ENCODE peak calls at places on chromosomes 5 and 9, in five cellular contexts. I, R, S, G and X are unnamed samples.

GRCh38 chr5:158456756-158457155 is 597.8 kb upstream of the CLINT1 start:
- DNase-seq in G (no peak), I (no peak), S (no peak), R (no peak), X (no peak)

GRCh38 chr5:78768781-78769380 is 120.3 kb upstream of the LHFPL2 start:
- DNase-seq in I (no peak), R (no peak), G (no peak), S (no peak), X (no peak)

GRCh38 chr5:53291528-53291927 is 182.0 kb upstream of the MOCS2 start:
- DNase-seq in G (no peak), I (no peak), R (no peak), S (peak; percentile 38), X (no peak)

GRCh38 chr9:18542837-18543405 is 69.0 kb downstream of the ADAMTSL1 start:
- DNase-seq in G (no peak), S (no peak), I (no peak), R (no peak), X (no peak)

GRCh38 chr5:170112876-170113516 is 7.3 kb downstream of the FOXI1 start:
- DNase-seq in R (no peak), G (no peak), I (no peak), S (no peak), X (no peak)

GRCh38 chr9:19498015-19498414 is 89.2 kb downstream of the ACER2 start:
- DNase-seq in R (no peak), I (no peak), G (no peak), S (no peak), X (no peak)

GRCh38 chr9:32423371-32423770 is 38.9 kb downstream of the ACO1 start:
- DNase-seq in G (no peak), S (no peak), R (no peak), I (no peak), X (no peak)

GRCh38 chr9:84966876-84967830 is 297.6 kb downstream of the NTRK2 start:
- DNase-seq in I (no peak), R (no peak), S (no peak), G (no peak), X (no peak)

GRCh38 chr5:78621269-78621871 is 27.2 kb downstream of the LHFPL2 start:
- DNase-seq in S (no peak), I (no peak), G (no peak), R (no peak), X (no peak)

GRCh38 chr5:109701252-109701651 is 11.5 kb downstream of the MAN2A1 start:
- DNase-seq in R (no peak), I (no peak), S (no peak), G (no peak), X (no peak)

GRCh38 chr9:79858509-79858908 is 286.7 kb downstream of the TLE4 start:
- DNase-seq in S (no peak), G (peak; percentile 1), R (no peak), I (no peak), X (no peak)

GRCh38 chr5:142508630-142509425 is 177.1 kb downstream of the FGF1 start:
- DNase-seq in R (no peak), S (no peak), I (no peak), G (peak; percentile 33), X (no peak)

GRCh38 chr9:103126494-103126893 is 131.4 kb downstream of the CYLC2 start:
- DNase-seq in I (no peak), R (no peak), G (no peak), S (no peak), X (no peak)
- H3K9me3 ChIP-seq in I (no peaks in the 10 kb centered on the region), R (peaks cover 15% of the 10 kb centered on the region), G (no peaks in the 10 kb centered on the region), S (peaks cover 14% of the 10 kb centered on the region), X (peaks cover 12% of the 10 kb centered on the region)

DNA sequence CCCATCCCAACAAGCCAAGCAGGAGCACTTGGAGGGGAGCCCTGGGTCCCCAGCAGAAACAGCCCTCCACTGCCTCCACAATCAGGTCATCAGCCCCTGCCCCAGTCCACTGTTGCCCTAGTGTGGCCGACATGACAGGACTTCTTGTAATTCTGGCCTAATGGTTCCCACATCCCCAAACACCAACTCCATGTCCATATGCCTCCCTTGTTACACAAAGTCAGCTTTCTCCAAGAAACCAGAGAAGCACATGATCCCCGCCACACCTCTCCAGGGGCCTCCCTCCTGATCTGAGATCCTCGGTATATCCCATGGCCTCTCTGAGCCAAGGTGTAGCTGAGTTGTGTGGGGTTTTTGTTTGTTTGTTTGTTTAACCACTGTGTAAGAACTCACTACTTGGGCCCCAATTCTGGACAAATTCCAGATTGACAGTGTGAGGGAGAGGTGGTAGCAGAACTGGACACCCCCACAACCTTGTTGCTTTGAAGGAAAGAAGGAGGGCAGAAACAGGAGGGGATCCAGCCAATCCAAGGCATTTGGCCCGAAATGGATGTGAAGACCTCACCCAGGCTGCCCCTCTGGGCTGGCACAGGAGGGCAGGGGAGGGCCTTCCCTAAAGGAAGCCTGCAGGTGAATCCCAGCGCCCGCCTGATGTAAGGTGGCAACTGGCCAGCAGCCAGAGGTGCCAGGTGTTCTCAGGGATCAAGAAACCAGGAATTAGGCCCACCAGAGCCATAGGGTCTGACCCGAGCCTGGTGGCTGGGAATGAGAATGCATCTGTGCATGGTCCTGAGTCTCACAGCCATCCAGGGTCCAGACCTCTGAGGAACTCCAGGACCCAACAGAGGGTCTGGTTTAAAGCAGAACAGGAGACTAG is 13.5 kb downstream of the IRF1 start:
- DNase-seq in S (no peak), R (no peak), G (no peak), I (no peak), X (no peak)
- TF ChIP-seq CTCF in S (no peak), R (no peak), G (peak; percentile 40), I (no peak), X (no peak)

GRCh38 chr5:126969548-126969947 is 60.8 kb downstream of the MARCHF3 start:
- DNase-seq in G (no peak), R (no peak), S (no peak), I (no peak), X (no peak)

GRCh38 chr5:126970517-126971017 is 59.8 kb downstream of the MARCHF3 start:
- DNase-seq in I (no peak), R (no peak), S (no peak), G (no peak), X (no peak)

GRCh38 chr5:126972062-126972895 is 58.1 kb downstream of the MARCHF3 start:
- DNase-seq in S (no peak), G (peak; percentile 64), I (no peak), R (no peak), X (peak; percentile 36)

GRCh38 chr5:126973193-126973592 is 57.2 kb downstream of the MARCHF3 start:
- DNase-seq in G (no peak), R (no peak), I (no peak), S (no peak), X (no peak)

GRCh38 chr5:126971455-126972019 is 58.8 kb downstream of the MARCHF3 start:
- DNase-seq in R (no peak), G (peak; percentile 84), I (no peak), S (no peak), X (no peak)
- H3K27ac ChIP-seq in R (no peak overlapping the region), G (peak overlapping the region; percentile 79), I (no peak overlapping the region), S (peak overlapping the region; percentile 24), X (no peak overlapping the region)

GRCh38 chr5:22329683-22330082 is 523.5 kb downstream of the CDH12 start:
- DNase-seq in G (no peak), S (no peak), R (no peak), I (no peak), X (no peak)
- H3K9me3 ChIP-seq in G (no peaks in the 10 kb centered on the region), S (no peaks in the 10 kb centered on the region), R (peaks cover 8% of the 10 kb centered on the region), I (no peaks in the 10 kb centered on the region), X (no peaks in the 10 kb centered on the region)

GRCh38 chr5:145859897-145860296 is 12.9 kb downstream of the GRXCR2 start:
- DNase-seq in S (no peak), I (no peak), R (no peak), G (no peak), X (no peak)
- TF ChIP-seq CTCF in S (no peak), I (no peak), R (peak; percentile 50), G (peak; percentile 43), X (no peak)

GRCh38 chr5:62506659-62507460 is 71.8 kb upstream of the LRRC70 start:
- DNase-seq in G (no peak), R (no peak), S (no peak), I (no peak), X (no peak)
- H3K27ac ChIP-seq in G (no peak overlapping the region), R (no peak overlapping the region), S (no peak overlapping the region), I (no peak overlapping the region), X (no peak overlapping the region)

GRCh38 chr5:180853121-180853520 is 8.0 kb downstream of the ZFP62 start:
- DNase-seq in G (no peak), R (no peak), I (no peak), S (no peak), X (no peak)
- H3K9me3 ChIP-seq in G (peaks cover 42% of the 10 kb centered on the region), R (peaks cover 25% of the 10 kb centered on the region), I (no peaks in the 10 kb centered on the region), S (no peaks in the 10 kb centered on the region), X (peaks cover 19% of the 10 kb centered on the region)

GRCh38 chr9:105901514-105902109 is 207.3 kb downstream of the TMEM38B start:
- DNase-seq in G (peak; percentile 66), S (no peak), I (peak; percentile 41), R (no peak), X (no peak)
- TF ChIP-seq CTCF in G (peak; percentile 78), S (peak; percentile 7), I (peak; percentile 73), R (peak; percentile 87), X (no peak)

DNA sequence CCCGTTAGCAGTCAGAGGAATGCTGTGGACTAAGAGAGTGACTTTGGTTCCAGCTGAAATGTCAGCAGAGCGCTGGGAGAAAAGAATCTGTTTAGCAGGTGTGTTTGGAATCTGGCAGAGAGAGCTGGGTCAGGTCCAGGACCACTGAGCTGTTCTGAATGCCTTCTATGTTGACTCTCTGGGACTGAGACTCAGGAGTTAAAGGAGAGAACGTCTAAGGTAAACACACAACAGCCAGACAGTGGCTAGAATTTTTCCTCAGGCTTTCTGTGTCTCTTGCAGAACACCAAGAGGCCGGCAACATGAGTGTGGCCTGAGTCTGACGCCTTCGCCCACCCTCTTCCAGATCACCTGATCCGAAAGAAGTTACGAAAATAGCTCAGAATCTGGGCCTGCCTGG is 107.2 kb upstream of the ZNF462 start:
- DNase-seq in R (no peak), S (no peak), G (no peak), I (peak; percentile 81), X (no peak)
- H3K27ac ChIP-seq in R (no peak overlapping the region), S (no peak overlapping the region), G (no peak overlapping the region), I (peak overlapping the region; percentile 2), X (no peak overlapping the region)